ENCODE peak calls at places on chromosomes 11 and 22, in six cellular contexts. X is activated T-helper 1 cell treated with anti-CD3 and anti-CD28 coated beads, Interleukin-2, amount 50 U/mL, for 16 hours; K is NCI-H1105; P is body of pancreas; T is HFFc6; I is iPS DF 6.9. F is an unnamed sample.

GRCh38 chr22:39994046-39994565 is 648 bp upstream of the FAM83F start:
- DNase-seq in K (no peak), P (no peak), I (no peak), T (no peak), X (no peak), F (no peak)

GRCh38 chr11:59076876-59077571 is 9.1 kb upstream of the GLYATL1B start:
- DNase-seq in P (no peak), I (no peak), X (no peak), K (no peak), T (no peak), F (no peak)

GRCh38 chr11:27191061-27191460 is 150.4 kb downstream of the BBOX1 start:
- DNase-seq in I (no peak), P (no peak), X (no peak), K (no peak), T (no peak), F (no peak)

GRCh38 chr11:14852571-14853177 is 39.4 kb downstream of the CYP2R1 start:
- DNase-seq in P (no peak), X (no peak), K (no peak), T (no peak), I (no peak), F (no peak)

GRCh38 chr11:917426-917825 is 6.8 kb upstream of the CHID1 start:
- DNase-seq in K (no peak), I (no peak), P (no peak), X (no peak), T (no peak), F (no peak)

GRCh38 chr11:129747161-129747560 is 68.5 kb upstream of the TMEM45B start:
- DNase-seq in X (no peak), K (no peak), I (no peak), T (no peak), P (no peak), F (no peak)

GRCh38 chr22:19974233-19974861 is 32.7 kb upstream of the TXNRD2 start:
- DNase-seq in T (peak; percentile 32), K (no peak), I (peak; percentile 92), X (no peak), P (peak; percentile 38), F (no peak)

GRCh38 chr22:30277547-30278344 is 11.1 kb upstream of the OSM start:
- DNase-seq in I (no peak), T (peak; percentile 23), K (no peak), P (no peak), X (no peak), F (peak; percentile 63)

GRCh38 chr11:126592496-126593410 is 237.3 kb downstream of the ST3GAL4 start:
- DNase-seq in T (no peak), I (no peak), X (no peak), P (no peak), K (no peak), F (no peak)

GRCh38 chr11:31887180-31887579 is 76.1 kb upstream of the PAX6 start:
- DNase-seq in K (no peak), P (no peak), X (no peak), I (peak; percentile 57), T (no peak), F (no peak)

GRCh38 chr11:7973011-7973410 is 7.8 kb upstream of the NLRP10 start:
- DNase-seq in K (no peak), P (no peak), I (no peak), T (no peak), X (no peak), F (no peak)

GRCh38 chr22:37145415-37146385 is 4.0 kb downstream of the IL2RB start:
- DNase-seq in X (no peak), K (peak; percentile 3), P (no peak), T (no peak), I (no peak), F (no peak)

GRCh38 chr11:33471541-33471940 is 214.4 kb downstream of the HIPK3 start:
- DNase-seq in P (peak; percentile 30), K (no peak), T (no peak), I (no peak), X (no peak), F (no peak)

GRCh38 chr11:116232364-116232801 is 540.4 kb downstream of the BUD13 start:
- DNase-seq in I (no peak), T (no peak), K (peak; percentile 49), X (no peak), P (no peak), F (no peak)

GRCh38 chr11:93236741-93237675 is 39.2 kb upstream of the SLC36A4 start:
- DNase-seq in P (peak; percentile 33), K (no peak), X (no peak), I (no peak), T (peak; percentile 54), F (peak; percentile 49)

GRCh38 chr11:104705475-104706195 is 192.6 kb downstream of the CASP12 start:
- DNase-seq in K (no peak), I (no peak), T (no peak), X (peak; percentile 30), P (peak; percentile 11), F (no peak)

GRCh38 chr11:120425527-120425926 is 86.0 kb upstream of the GRIK4 start:
- DNase-seq in K (no peak), I (no peak), X (no peak), P (no peak), T (no peak), F (no peak)

GRCh38 chr11:70813651-70814050 is 415.3 kb downstream of the CTTN start:
- DNase-seq in I (no peak), T (no peak), X (no peak), K (no peak), P (no peak), F (no peak)

GRCh38 chr11:88454881-88455280 is 117.3 kb upstream of the CTSC start:
- DNase-seq in T (peak; percentile 25), X (no peak), K (no peak), P (no peak), I (no peak), F (no peak)

GRCh38 chr11:118530180-118530682 is 761 bp upstream of the TMEM25 start:
- DNase-seq in P (peak; percentile 32), T (no peak), X (no peak), K (peak; percentile 97), I (no peak), F (no peak)

GRCh38 chr22:20118572-20119020 is 1.6 kb upstream of the TRMT2A start:
- DNase-seq in T (no peak), X (no peak), K (no peak), I (no peak), P (no peak), F (no peak)

GRCh38 chr22:27576815-27577564 is 224.6 kb downstream of the MN1 start:
- DNase-seq in X (no peak), I (no peak), P (peak; percentile 31), T (no peak), K (no peak), F (no peak)

GRCh38 chr11:44638032-44638431 is 72.6 kb downstream of the CD82 start:
- DNase-seq in I (no peak), K (no peak), P (no peak), T (no peak), X (no peak), F (no peak)

GRCh38 chr22:32850157-32850556 is 48.7 kb downstream of the TIMP3 start:
- DNase-seq in T (no peak), K (no peak), I (no peak), P (no peak), X (no peak), F (no peak)

GRCh38 chr11:27204527-27204926 is 158.5 kb downstream of the CCDC34 start:
- DNase-seq in I (no peak), X (no peak), T (no peak), K (no peak), P (no peak), F (no peak)

GRCh38 chr22:17969732-17970131 is 54.6 kb downstream of the MICAL3 start:
- DNase-seq in T (peak; percentile 92), X (no peak), I (no peak), K (no peak), P (no peak), F (peak; percentile 58)

GRCh38 chr11:17386331-17387084 is 2.0 kb downstream of the KCNJ11 start:
- DNase-seq in K (no peak), X (no peak), P (peak; percentile 79), T (peak; percentile 20), I (no peak), F (peak; percentile 89)

GRCh38 chr11:118914178-118914918 is 11.4 kb downstream of the BCL9L start:
- DNase-seq in T (no peak), P (peak; percentile 80), K (no peak), X (peak; percentile 61), I (no peak), F (peak; percentile 40)

GRCh38 chr11:75200051-75200450 is 40.5 kb upstream of the TPBGL start:
- DNase-seq in P (no peak), K (no peak), X (no peak), T (no peak), I (no peak), F (peak; percentile 14)

GRCh38 chr11:115501895-115502589 is 2.2 kb downstream of the CADM1 start:
- DNase-seq in P (no peak), I (no peak), K (peak; percentile 61), T (no peak), X (no peak), F (no peak)